ENCODE peak calls at places on chromosomes 12 and 14, in six cellular contexts. N, B, U, R, A and L are unnamed samples.

GRCh38 chr14:72699433-72699832 is 194.5 kb downstream of the DPF3 start:
- DNase-seq in N (no peak), B (no peak), U (no peak), R (no peak), A (no peak), L (no peak)

GRCh38 chr12:29008786-29009185 is 140.3 kb upstream of the FAR2 start:
- DNase-seq in N (no peak), B (no peak), U (no peak), R (no peak), A (no peak), L (no peak)

GRCh38 chr12:79988368-79988767 is 53.5 kb upstream of the PPP1R12A start:
- DNase-seq in N (peak), B (peak), U (peak), R (peak), A (no peak), L (no peak)

GRCh38 chr12:132043216-132043615 is 93.5 kb downstream of the EP400 start:
- DNase-seq in N (no peak), B (no peak), U (no peak), R (no peak), A (no peak), L (no peak)

GRCh38 chr12:21690704-21691368 is 33.2 kb upstream of the LDHB start:
- DNase-seq in N (no peak), B (no peak), U (no peak), R (no peak), A (no peak), L (no peak)

GRCh38 chr12:8554451-8555195 is 13.9 kb upstream of the CLEC4E start:
- DNase-seq in N (peak), B (peak), U (no peak), R (peak), A (no peak), L (no peak)

GRCh38 chr12:79331870-79332269 is 358.9 kb downstream of the PAWR start:
- DNase-seq in N (peak), B (no peak), U (peak), R (peak), A (no peak), L (no peak)

GRCh38 chr12:27999970-28000369 is 27.4 kb upstream of the PTHLH start:
- DNase-seq in N (peak), B (no peak), U (peak), R (peak), A (no peak), L (no peak)

GRCh38 chr14:68482772-68483395 is 310.0 kb downstream of the ZFP36L1 start:
- DNase-seq in N (no peak), B (no peak), U (no peak), R (no peak), A (no peak), L (no peak)

GRCh38 chr12:120980800-120981368 is 2.5 kb downstream of the HNF1A start:
- DNase-seq in N (no peak), B (no peak), U (no peak), R (no peak), A (no peak), L (no peak)

GRCh38 chr14:68703093-68703492 is 89.8 kb downstream of the ZFP36L1 start:
- DNase-seq in N (peak), B (peak), U (peak), R (peak), A (no peak), L (peak)

GRCh38 chr12:110846615-110847566 is at the start of gene CCDC63:
- DNase-seq in N (no peak), B (peak), U (no peak), R (peak), A (peak), L (no peak)
- TF ChIP-seq CTCF in N (peak), B (peak), U (no peak), R (peak), A (no peak), L (peak)

GRCh38 chr14:102209224-102209966 is 69.7 kb downstream of the WDR20 start:
- DNase-seq in N (peak), B (peak), U (peak), R (no peak), A (peak), L (no peak)
- TF ChIP-seq CTCF in N (peak), B (peak), U (peak), R (peak), A (no peak), L (peak)

GRCh38 chr14:106831322-106831720 is 1304.9 kb downstream of the TMEM121 start:
- DNase-seq in N (no peak), B (no peak), U (no peak), R (no peak), A (no peak), L (no peak)
- TF ChIP-seq CTCF in N (no peak), B (no peak), U (peak), R (peak), A (no peak), L (no peak)

GRCh38 chr14:94143239-94143638 is 13.8 kb upstream of the IFI27L2 start:
- DNase-seq in N (no peak), B (no peak), U (no peak), R (no peak), A (no peak), L (no peak)
- TF ChIP-seq CTCF in N (peak), B (peak), U (peak), R (peak), A (no peak), L (peak)

GRCh38 chr14:100900837-100901390 is 2.6 kb downstream of the RTL1 start:
- DNase-seq in N (no peak), B (no peak), U (no peak), R (no peak), A (no peak), L (peak)
- TF ChIP-seq CTCF in N (peak), B (peak), U (no peak), R (peak), A (no peak), L (peak)

DNA sequence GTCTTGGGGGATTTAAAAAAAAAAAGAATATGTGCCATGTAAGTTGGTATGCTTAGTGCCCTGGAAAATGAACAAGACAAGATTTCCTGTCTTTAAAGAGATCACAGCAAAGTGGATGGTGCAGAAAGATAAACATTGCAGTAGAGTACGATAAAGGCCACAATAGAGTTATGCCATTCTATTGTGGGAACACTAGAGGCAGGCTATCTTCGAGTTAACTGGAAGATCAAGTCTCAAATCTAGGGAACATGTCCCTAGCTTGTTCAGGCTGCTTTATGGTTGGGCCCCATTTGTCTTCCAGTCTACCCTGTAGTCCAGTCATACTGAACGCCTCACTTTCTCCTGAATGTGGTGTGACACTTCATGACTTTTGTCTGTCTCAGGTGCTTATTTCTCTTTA is 18.7 kb upstream of the CCT2 start:
- DNase-seq in N (no peak), B (no peak), U (no peak), R (no peak), A (no peak), L (no peak)
- TF ChIP-seq CTCF in N (no peak), B (peak), U (peak), R (peak), A (no peak), L (peak)

GRCh38 chr12:1630081-1630826 is 1.2 kb downstream of the WNT5B start:
- DNase-seq in N (no peak), B (peak), U (no peak), R (no peak), A (no peak), L (no peak)
- TF ChIP-seq CTCF in N (no peak), B (peak), U (peak), R (peak), A (peak), L (peak)

GRCh38 chr12:47744005-47744651 is 14.6 kb downstream of the RAPGEF3 start:
- DNase-seq in N (no peak), B (no peak), U (no peak), R (no peak), A (no peak), L (no peak)
- TF ChIP-seq CTCF in N (no peak), B (peak), U (peak), R (peak), A (peak), L (peak)